ENCODE peak calls at places on chromosomes 5 and 9, in four cellular contexts. One of them, this sample, is unnamed.

GRCh38 chr5:59673438-59674058 is 220.0 kb downstream of the PDE4D start:
- DNase-seq in neural progenitor cell: peak
- DNase-seq in non-pigmented ciliary epithelial cell: no peak
- DNase-seq in epithelial cell of prostate: no peak
- DNase-seq in this sample: peak

GRCh38 chr9:130920233-130920632 is 18.8 kb downstream of the FIBCD1 start:
- DNase-seq in neural progenitor cell: no peak
- DNase-seq in non-pigmented ciliary epithelial cell: no peak
- DNase-seq in epithelial cell of prostate: no peak
- DNase-seq in this sample: no peak

GRCh38 chr9:36436909-36437308 is 36.8 kb upstream of the RNF38 start:
- DNase-seq in neural progenitor cell: no peak
- DNase-seq in non-pigmented ciliary epithelial cell: no peak
- DNase-seq in epithelial cell of prostate: no peak
- DNase-seq in this sample: no peak

GRCh38 chr5:96871022-96871388 is 5.3 kb upstream of the ERAP2 start:
- DNase-seq in neural progenitor cell: peak
- DNase-seq in non-pigmented ciliary epithelial cell: no peak
- DNase-seq in epithelial cell of prostate: no peak
- DNase-seq in this sample: no peak

GRCh38 chr5:109231331-109231730 is 178.4 kb downstream of the PJA2 start:
- DNase-seq in neural progenitor cell: no peak
- DNase-seq in non-pigmented ciliary epithelial cell: no peak
- DNase-seq in epithelial cell of prostate: no peak
- DNase-seq in this sample: no peak

GRCh38 chr9:13070612-13071595 is 208.6 kb downstream of the MPDZ start:
- DNase-seq in neural progenitor cell: no peak
- DNase-seq in non-pigmented ciliary epithelial cell: no peak
- DNase-seq in epithelial cell of prostate: no peak
- DNase-seq in this sample: no peak

GRCh38 chr5:151001436-151001835 is 19.0 kb upstream of the GPX3 start:
- DNase-seq in neural progenitor cell: no peak
- DNase-seq in non-pigmented ciliary epithelial cell: no peak
- DNase-seq in epithelial cell of prostate: no peak
- DNase-seq in this sample: no peak

GRCh38 chr9:124127290-124127646 is 115.7 kb downstream of the LHX2 start:
- DNase-seq in neural progenitor cell: no peak
- DNase-seq in non-pigmented ciliary epithelial cell: no peak
- DNase-seq in epithelial cell of prostate: no peak
- DNase-seq in this sample: no peak

GRCh38 chr9:78004478-78005229 is 27.0 kb downstream of the GNAQ start:
- DNase-seq in neural progenitor cell: no peak
- DNase-seq in non-pigmented ciliary epithelial cell: no peak
- DNase-seq in epithelial cell of prostate: no peak
- DNase-seq in this sample: no peak

GRCh38 chr5:141876628-141877477 is 1.4 kb downstream of the PCDH1 start:
- DNase-seq in neural progenitor cell: peak
- DNase-seq in non-pigmented ciliary epithelial cell: no peak
- DNase-seq in epithelial cell of prostate: no peak
- DNase-seq in this sample: no peak

GRCh38 chr5:90518666-90519065 is 10.7 kb downstream of the LYSMD3 start:
- DNase-seq in neural progenitor cell: no peak
- DNase-seq in non-pigmented ciliary epithelial cell: no peak
- DNase-seq in epithelial cell of prostate: peak
- DNase-seq in this sample: no peak

GRCh38 chr5:120938604-120939003 is 474.5 kb downstream of the PRR16 start:
- DNase-seq in neural progenitor cell: no peak
- DNase-seq in non-pigmented ciliary epithelial cell: no peak
- DNase-seq in epithelial cell of prostate: no peak
- DNase-seq in this sample: no peak

GRCh38 chr5:134132372-134133212 is 18.1 kb downstream of the TCF7 start:
- DNase-seq in neural progenitor cell: no peak
- DNase-seq in non-pigmented ciliary epithelial cell: no peak
- DNase-seq in epithelial cell of prostate: no peak
- DNase-seq in this sample: peak

GRCh38 chr9:6805532-6805931 is 47.8 kb downstream of the KDM4C start:
- DNase-seq in neural progenitor cell: no peak
- DNase-seq in non-pigmented ciliary epithelial cell: peak
- DNase-seq in epithelial cell of prostate: no peak
- DNase-seq in this sample: no peak

GRCh38 chr5:139459451-139459934 is 3.0 kb downstream of the ECSCR start:
- DNase-seq in neural progenitor cell: no peak
- DNase-seq in non-pigmented ciliary epithelial cell: no peak
- DNase-seq in epithelial cell of prostate: no peak
- DNase-seq in this sample: peak

GRCh38 chr9:109310486-109310901 is 10.4 kb downstream of the EPB41L4B start:
- DNase-seq in neural progenitor cell: no peak
- DNase-seq in non-pigmented ciliary epithelial cell: no peak
- DNase-seq in epithelial cell of prostate: no peak
- DNase-seq in this sample: no peak

GRCh38 chr5:171600736-171601265 is 181.4 kb downstream of the FGF18 start:
- DNase-seq in neural progenitor cell: no peak
- DNase-seq in non-pigmented ciliary epithelial cell: no peak
- DNase-seq in epithelial cell of prostate: no peak
- DNase-seq in this sample: no peak

GRCh38 chr9:37676411-37676830 is 25.7 kb downstream of the FRMPD1 start:
- DNase-seq in neural progenitor cell: peak
- DNase-seq in non-pigmented ciliary epithelial cell: no peak
- DNase-seq in epithelial cell of prostate: no peak
- DNase-seq in this sample: no peak

GRCh38 chr9:33366979-33367480 is 35.3 kb downstream of the AQP7 start:
- DNase-seq in neural progenitor cell: no peak
- DNase-seq in non-pigmented ciliary epithelial cell: no peak
- DNase-seq in epithelial cell of prostate: no peak
- DNase-seq in this sample: no peak

GRCh38 chr5:172007153-172007794 is 836 bp upstream of the FBXW11 start:
- DNase-seq in neural progenitor cell: peak
- DNase-seq in non-pigmented ciliary epithelial cell: no peak
- DNase-seq in epithelial cell of prostate: no peak
- DNase-seq in this sample: no peak

GRCh38 chr5:134511796-134512660 is 13.4 kb upstream of the JADE2 start:
- DNase-seq in neural progenitor cell: peak
- DNase-seq in non-pigmented ciliary epithelial cell: no peak
- DNase-seq in epithelial cell of prostate: no peak
- DNase-seq in this sample: no peak

This sample was measured in GM20000.